ENCODE peak calls at places on chromosome 19, in five cellular contexts. M is IMR-90, K is H9, B is mesenchymal stem cell, Y is H1. N is an unnamed sample.

GRCh38 chr19:50315773-50316448 is 13.3 kb downstream of the KCNC3 start:
- DNase-seq in M (no peak), K (peak; percentile 84), B (no peak), Y (peak; percentile 83), N (no peak)

GRCh38 chr19:3284759-3285646 is 60.5 kb downstream of the CELF5 start:
- DNase-seq in M (peak; percentile 37), K (peak; percentile 99), B (peak; percentile 76), Y (peak; percentile 100), N (peak; percentile 96)

GRCh38 chr19:14497347-14497921 is 1.5 kb upstream of the GIPC1 start:
- DNase-seq in M (no peak), K (no peak), B (no peak), Y (no peak), N (no peak)

GRCh38 chr19:16266586-16266942 is 58.1 kb upstream of the KLF2 start:
- DNase-seq in M (no peak), K (no peak), B (no peak), Y (no peak), N (no peak)

GRCh38 chr19:45428385-45429231 is 4.9 kb upstream of the ERCC1 start:
- DNase-seq in M (peak; percentile 59), K (peak; percentile 73), B (peak; percentile 90), Y (peak; percentile 85), N (no peak)

GRCh38 chr19:10430505-10431253 is 10.3 kb downstream of the PDE4A start:
- DNase-seq in M (peak; percentile 37), K (no peak), B (peak; percentile 53), Y (peak; percentile 61), N (no peak)

GRCh38 chr19:53019684-53020083 is 6.0 kb downstream of the ERVV-1 start:
- DNase-seq in M (no peak), K (peak; percentile 86), B (no peak), Y (peak; percentile 74), N (no peak)

GRCh38 chr19:49997709-49998108 is 27.5 kb downstream of the VRK3 start:
- DNase-seq in M (peak; percentile 13), K (peak; percentile 75), B (peak; percentile 29), Y (peak; percentile 51), N (no peak)

GRCh38 chr19:6232567-6232966 is 47.2 kb downstream of the MLLT1 start:
- DNase-seq in M (peak; percentile 88), K (no peak), B (peak; percentile 62), Y (no peak), N (no peak)

GRCh38 chr19:1863308-1863637 is at the start of gene KLF16:
- DNase-seq in M (no peak), K (no peak), B (no peak), Y (no peak), N (no peak)

GRCh38 chr19:1864480-1865171 is 1.2 kb upstream of the KLF16 start:
- DNase-seq in M (peak; percentile 38), K (peak; percentile 89), B (peak; percentile 68), Y (peak; percentile 91), N (peak; percentile 74)

GRCh38 chr19:1862424-1863307 is 713 bp downstream of the KLF16 start:
- DNase-seq in M (no peak), K (no peak), B (no peak), Y (peak; percentile 73), N (no peak)

GRCh38 chr19:1865172-1866010 is 2.0 kb upstream of the KLF16 start:
- DNase-seq in M (no peak), K (no peak), B (no peak), Y (no peak), N (no peak)

DNA sequence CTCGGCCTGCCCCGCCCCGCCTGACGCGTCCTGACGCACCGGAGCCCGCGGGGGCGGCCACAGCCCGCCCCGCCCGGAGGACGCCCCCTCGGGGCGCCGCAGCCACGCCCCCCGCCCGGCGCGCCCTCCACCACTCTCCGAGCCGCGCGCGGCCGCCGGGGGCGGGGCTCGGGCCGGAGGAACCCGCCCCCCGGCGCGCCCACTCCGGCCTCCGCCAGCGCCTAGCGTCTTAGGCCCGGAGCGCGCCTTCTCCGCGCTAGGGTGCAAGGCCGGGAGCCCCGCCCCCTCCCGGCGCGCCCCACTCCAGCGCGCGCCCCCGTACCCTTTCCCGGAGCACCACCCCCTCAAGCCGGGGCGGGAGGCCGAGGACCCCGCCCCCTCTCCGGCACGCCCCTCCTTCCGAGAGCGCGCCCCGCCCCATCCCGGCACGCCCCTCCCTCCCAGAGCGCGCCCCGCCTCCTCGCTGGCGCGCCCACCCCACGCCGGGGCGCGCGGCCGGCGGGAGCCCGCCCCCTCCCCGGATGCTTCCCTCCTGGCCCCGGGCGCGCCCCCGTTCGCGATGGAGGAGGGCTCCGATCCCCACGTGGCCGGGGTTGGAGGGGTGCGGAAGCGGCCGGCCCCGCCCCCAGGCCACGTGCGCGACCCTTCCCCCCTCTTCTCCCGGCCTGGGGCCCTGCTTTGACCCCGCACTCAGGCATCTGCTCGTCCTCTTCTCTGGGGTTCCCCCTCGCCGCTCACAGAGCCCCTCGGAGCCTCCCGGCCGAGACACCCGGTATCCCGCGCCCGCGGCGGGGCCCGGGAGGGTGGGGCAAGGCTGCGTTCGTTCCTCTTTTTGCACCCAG is 480 bp upstream of the KLF16 start:
- DNase-seq in M (peak; percentile 92), K (peak; percentile 93), B (peak; percentile 93), Y (peak; percentile 94), N (peak; percentile 94)
- H2BK15ac ChIP-seq in M (no peak overlapping the region), K (no peak overlapping the region), B (peak overlapping the region; percentile 83), Y (no peak overlapping the region), N (peak overlapping the region; percentile 53)

DNA sequence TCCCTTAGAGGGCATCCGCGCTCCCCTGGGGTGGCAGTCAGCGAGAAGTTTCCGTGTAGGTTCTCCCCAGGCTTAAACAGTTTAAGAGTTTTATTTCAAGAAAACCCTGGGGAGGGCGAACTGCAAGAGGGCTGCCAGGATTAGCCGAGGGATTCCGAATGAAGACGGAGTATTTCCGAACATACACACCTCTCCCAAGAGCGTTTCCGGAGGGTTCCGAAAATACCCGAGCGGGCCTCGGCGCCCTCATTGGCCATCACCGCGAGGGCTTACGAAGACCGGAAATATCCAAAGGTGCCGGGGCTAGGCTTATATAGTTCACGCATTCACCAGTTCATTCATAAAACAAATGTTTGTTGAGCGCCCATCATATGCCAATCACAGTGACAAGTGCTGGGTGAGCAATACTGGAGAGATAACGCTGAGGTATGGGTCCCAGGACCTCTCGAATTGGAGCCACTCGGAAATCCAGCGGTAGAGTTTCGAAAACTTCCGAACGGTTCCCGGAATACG is 440 bp upstream of the RPL28 start:
- DNase-seq in M (peak; percentile 94), K (peak; percentile 96), B (peak; percentile 97), Y (peak; percentile 98), N (peak; percentile 97)
- H4K91ac ChIP-seq in M (peak overlapping the region; percentile 98), K (no peak overlapping the region), B (no peak overlapping the region), Y (no peak overlapping the region), N (no peak overlapping the region)

DNA sequence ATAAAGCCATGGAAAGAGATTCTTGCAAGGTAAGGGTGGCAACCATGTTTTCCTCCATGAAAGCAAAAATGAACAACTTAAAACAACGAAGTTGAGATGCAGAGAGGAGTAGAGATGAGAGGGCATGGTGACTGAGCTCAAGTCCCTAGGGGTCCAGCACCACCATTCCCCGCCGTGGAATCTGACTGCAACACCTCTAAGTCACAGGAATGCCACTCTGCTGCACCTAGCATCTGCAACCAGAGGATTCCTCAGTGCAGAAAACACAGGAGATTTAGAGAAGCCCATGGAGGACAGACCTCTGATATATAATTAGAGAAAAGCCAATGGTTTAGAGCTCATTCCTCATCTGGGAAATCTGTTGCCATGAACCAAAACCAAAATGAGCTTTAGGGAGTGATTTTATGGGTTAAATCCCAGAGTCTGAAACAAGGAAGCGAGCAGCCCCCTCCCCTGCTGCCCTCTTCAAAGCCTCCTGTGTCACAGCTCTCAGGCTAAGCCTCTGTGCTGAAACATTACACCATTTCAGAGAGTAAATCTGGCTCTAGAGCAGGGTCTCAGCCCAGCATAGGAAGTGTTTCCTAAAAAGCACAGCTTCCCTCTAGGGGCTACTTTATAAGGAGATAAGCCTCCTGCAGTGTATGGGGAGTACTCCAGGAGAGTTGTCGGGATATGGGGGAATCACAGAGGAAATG is 1043.6 kb downstream of the UQCRFS1 start:
- DNase-seq in M (no peak), K (peak; percentile 64), B (no peak), Y (peak; percentile 51), N (peak; percentile 48)
- H2BK15ac ChIP-seq in M (no peak overlapping the region), K (no peak overlapping the region), B (no peak overlapping the region), Y (no peak overlapping the region), N (no peak overlapping the region)

DNA sequence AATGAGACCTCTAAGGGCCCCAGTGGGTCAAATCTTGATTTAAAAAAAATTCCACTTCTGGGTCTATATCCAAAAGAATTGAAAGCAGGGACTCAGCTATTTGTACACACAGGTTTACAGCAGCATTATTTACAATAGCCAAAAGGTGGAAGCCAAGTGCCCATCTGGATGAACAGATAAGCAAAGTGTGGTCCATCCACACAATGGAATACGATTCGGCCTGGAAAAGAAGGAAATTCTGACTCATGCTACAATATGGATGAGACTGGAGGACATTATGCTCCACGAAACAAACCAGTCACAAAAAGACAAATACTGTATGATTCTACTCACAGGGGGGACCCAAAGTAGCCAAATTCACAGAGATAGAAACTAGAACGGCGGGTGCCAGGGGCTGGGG is 76.7 kb downstream of the CACNA1A start:
- DNase-seq in M (peak; percentile 4), K (no peak), B (no peak), Y (no peak), N (no peak)
- H4K91ac ChIP-seq in M (no peak overlapping the region), K (no peak overlapping the region), B (no peak overlapping the region), Y (no peak overlapping the region), N (no peak overlapping the region)

DNA sequence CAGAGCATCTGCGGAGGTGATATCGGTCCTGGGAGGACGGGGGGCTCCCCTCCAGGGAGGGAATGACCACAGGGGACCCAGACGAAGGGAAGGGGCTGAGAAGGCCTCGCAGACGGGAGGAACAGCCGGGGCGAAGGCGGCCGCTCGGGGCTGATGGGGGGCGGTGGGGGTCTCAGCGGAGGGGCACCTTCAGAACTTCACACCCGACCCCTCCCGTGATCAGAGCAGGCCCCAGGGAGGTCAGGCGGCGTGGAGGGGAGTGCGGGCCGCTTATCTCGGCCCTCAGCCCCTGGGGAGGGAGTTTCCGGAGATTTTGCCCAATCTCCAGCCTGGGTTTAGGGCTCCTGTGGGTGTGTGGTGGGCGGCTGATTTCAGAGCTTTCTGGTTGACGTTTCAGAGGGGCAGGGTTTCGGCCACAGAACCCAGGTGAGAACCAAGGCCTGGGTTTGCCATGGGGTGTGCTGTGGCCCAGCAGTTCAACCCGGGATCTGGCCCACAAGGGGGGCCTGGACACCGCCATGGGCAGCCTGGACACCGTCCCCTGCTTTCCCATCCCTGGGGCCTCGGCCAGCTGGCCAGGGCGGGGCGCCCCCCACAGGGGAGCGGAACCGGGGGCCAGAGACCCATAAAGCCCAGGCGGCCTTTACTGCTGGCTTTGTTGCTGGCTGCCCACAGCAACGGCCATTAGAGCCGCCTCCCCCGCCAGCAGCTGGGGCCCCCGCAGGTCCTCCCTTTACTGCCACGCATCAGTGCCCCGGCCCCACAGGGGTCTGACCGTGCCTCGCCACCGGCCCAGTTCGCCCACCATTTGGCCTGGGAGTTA is 29.0 kb downstream of the ARID3A start:
- DNase-seq in M (no peak), K (no peak), B (peak; percentile 57), Y (no peak), N (no peak)
- H2BK15ac ChIP-seq in M (no peak overlapping the region), K (no peak overlapping the region), B (peak overlapping the region; percentile 100), Y (peak overlapping the region; percentile 88), N (peak overlapping the region; percentile 71)

DNA sequence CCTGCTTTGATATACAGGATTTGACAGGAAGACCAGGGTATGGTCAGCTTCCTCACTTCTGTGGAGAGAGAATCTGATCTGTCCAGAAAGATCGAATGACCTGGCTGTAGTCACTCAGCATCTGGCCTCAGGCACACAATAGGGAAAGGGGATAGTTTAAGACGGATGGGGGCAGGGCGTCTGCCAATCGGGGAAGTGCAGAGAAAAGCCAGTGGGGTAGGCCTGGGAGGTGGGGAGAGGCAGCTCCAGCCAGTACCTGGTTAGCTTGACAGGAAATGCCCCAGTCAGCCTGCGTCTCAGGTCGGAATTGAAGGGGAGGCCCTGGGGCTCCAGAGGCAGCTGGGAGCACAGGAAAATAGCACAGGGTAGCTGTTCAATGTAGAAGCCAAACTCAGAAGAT is 12.4 kb downstream of the ZNF444 start:
- DNase-seq in M (no peak), K (peak; percentile 92), B (no peak), Y (peak; percentile 66), N (no peak)
- H4K91ac ChIP-seq in M (no peak overlapping the region), K (no peak overlapping the region), B (no peak overlapping the region), Y (no peak overlapping the region), N (no peak overlapping the region)

N was measured in neuronal stem cell.